ENCODE peak calls at places on chromosomes 5 and 9, in eight cellular contexts. L is mammary epithelial cell, T is sigmoid colon, C is GM10248, O is H9, X is stomach, P is astrocyte of the spinal cord, G is choroid plexus epithelial cell. W is an unnamed sample.

GRCh38 chr5:113062869-113063508 is 86.4 kb downstream of the DCP2 start:
- DNase-seq in L (no peak), O (peak), G (no peak), C (no peak), T (no peak), P (no peak), X (no peak), W (no peak)

GRCh38 chr5:29800752-29801151 is 1392.7 kb upstream of the CDH6 start:
- DNase-seq in T (no peak), X (no peak), O (no peak), L (no peak), G (no peak), P (no peak), C (no peak), W (no peak)

GRCh38 chr9:16115994-16116393 is 563.2 kb downstream of the CCDC171 start:
- DNase-seq in C (no peak), L (no peak), X (no peak), O (no peak), P (no peak), G (no peak), T (no peak), W (no peak)

GRCh38 chr9:22129134-22129533 is 120.0 kb upstream of the CDKN2B start:
- DNase-seq in P (no peak), G (peak), T (no peak), C (no peak), X (no peak), L (no peak), O (no peak), W (no peak)

GRCh38 chr5:78779771-78780616 is 131.4 kb upstream of the LHFPL2 start:
- DNase-seq in C (no peak), T (no peak), G (peak), P (peak), O (no peak), L (peak), X (no peak), W (peak)

GRCh38 chr5:55821731-55822512 is 29.2 kb upstream of the IL31RA start:
- DNase-seq in P (peak), O (peak), C (peak), G (peak), T (no peak), L (no peak), X (peak), W (no peak)

GRCh38 chr9:38228331-38229122 is 159.5 kb upstream of the SHB start:
- DNase-seq in P (no peak), C (no peak), L (no peak), T (no peak), O (no peak), G (no peak), X (no peak), W (no peak)

GRCh38 chr9:115015018-115015635 is 84.7 kb upstream of the TNFSF8 start:
- DNase-seq in T (no peak), C (no peak), L (peak), O (peak), X (peak), P (peak), G (peak), W (peak)

GRCh38 chr9:110532908-110533665 is 46.5 kb downstream of the SVEP1 start:
- DNase-seq in T (no peak), G (no peak), O (no peak), X (no peak), C (no peak), L (no peak), P (no peak), W (no peak)

GRCh38 chr9:122396622-122397148 is 25.9 kb downstream of the PTGS1 start:
- DNase-seq in P (no peak), C (no peak), T (no peak), L (no peak), O (no peak), X (no peak), G (no peak), W (peak)

GRCh38 chr9:96556701-96557461 is 62.8 kb downstream of the CDC14B start:
- DNase-seq in L (no peak), X (no peak), G (peak), T (no peak), C (no peak), P (no peak), O (no peak), W (no peak)

GRCh38 chr5:93320920-93321319 is 260.1 kb downstream of the NR2F1-AS1 start:
- DNase-seq in O (no peak), X (no peak), P (no peak), T (no peak), C (no peak), L (no peak), G (no peak), W (no peak)

GRCh38 chr5:93570294-93571110 is 10.5 kb downstream of the NR2F1-AS1 start:
- DNase-seq in C (no peak), L (no peak), O (peak), X (no peak), T (no peak), G (peak), P (peak), W (no peak)

GRCh38 chr5:17355585-17356346 is 138.3 kb downstream of the BASP1 start:
- DNase-seq in T (no peak), P (peak), G (peak), O (no peak), X (no peak), L (peak), C (no peak), W (peak)

GRCh38 chr9:127368852-127369402 is 28.0 kb upstream of the SLC2A8 start:
- DNase-seq in T (no peak), G (no peak), X (no peak), L (no peak), P (no peak), O (no peak), C (no peak), W (no peak)
- TF ChIP-seq CTCF in T (no peak), G (no peak), X (no peak), L (no peak), P (no peak), O (no peak), C (no peak), W (no peak)

DNA sequence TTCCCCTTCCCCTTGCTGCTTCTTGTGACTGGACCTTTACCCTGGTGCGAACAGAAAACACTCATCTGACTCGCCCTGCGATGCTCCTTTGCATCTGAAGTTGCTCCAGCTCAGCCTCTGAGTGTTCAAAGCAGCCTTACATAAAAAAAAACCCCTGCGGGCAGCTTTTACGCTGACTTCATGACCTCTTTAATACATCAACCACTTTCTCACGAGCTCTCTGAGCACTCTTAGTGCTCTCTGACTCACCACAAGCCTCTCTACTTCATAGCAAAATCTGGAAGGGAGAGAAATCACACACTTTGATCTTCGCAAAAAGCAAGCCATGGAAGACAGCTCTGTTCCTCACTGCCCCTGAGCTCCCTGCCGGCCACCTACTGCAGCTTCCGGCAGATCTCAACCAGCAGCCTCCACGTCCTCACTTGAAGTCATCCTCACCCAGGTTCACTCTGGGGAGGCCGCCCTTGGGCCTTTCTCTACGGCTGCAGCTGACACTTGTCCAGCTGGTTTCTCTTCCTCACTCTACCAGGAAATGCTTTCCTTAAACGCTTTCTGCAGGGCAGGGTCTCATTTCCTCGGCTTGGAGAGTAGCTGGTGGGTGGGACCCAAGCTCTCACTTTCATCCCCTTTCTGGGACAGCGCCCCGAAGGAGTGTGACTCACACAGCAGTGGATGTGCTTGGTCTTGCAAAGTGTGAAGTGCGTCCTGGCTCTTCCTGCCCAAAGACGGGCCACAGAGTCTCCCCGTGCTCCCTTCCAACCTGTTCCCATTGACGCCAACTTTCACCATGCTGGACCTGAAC is 5.3 kb downstream of the SLC34A1 start:
- DNase-seq in P (peak), T (no peak), G (peak), X (no peak), O (peak), C (peak), L (peak), W (peak)
- TF ChIP-seq CTCF in P (no peak), T (no peak), G (peak), X (no peak), O (no peak), C (no peak), L (no peak), W (no peak)

DNA sequence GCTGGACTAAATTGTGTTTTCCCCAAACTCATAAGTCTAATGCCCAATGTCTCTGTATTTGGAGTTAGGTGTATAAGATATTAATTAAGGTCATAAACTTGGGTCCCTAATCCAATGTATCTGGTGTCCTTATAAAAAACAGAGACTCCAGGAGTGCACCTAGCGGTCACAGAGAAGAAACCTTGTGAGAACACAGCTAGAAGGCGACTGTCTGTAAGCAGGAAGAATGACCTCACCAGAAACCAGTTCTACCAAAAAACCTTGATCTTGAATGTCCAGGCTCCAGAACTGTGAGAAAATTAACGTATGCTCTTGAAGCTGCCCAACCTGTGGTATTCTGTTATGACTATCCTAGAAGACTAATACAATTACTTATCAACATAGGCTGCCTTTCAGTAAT is 591.7 kb upstream of the PTPRD start:
- DNase-seq in G (no peak), T (no peak), P (no peak), X (no peak), O (no peak), C (no peak), L (no peak), W (peak)
- TF ChIP-seq CTCF in G (no peak), T (no peak), P (no peak), X (no peak), O (no peak), C (no peak), L (no peak), W (no peak)

DNA sequence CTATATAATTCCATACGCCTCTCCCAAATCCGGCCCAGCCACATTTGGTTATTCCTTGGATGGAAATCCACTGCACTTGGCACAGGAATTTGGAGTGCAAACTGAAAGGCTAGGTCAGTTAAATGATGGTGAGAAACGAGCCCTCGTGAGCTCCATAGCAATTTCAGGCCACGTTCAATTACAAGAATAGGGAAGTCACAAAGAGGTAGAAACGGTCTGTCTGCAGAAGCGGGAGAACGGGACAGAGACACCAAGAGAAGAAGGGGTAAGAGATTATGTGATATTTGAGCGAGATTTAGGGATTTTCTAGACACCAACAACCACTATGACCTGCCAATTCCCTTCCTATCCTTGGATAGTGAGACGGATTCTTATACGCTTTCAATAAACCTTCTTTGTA is 118.6 kb downstream of the ZNF608 start:
- DNase-seq in X (no peak), L (no peak), P (no peak), O (no peak), G (no peak), C (no peak), T (no peak), W (no peak)
- TF ChIP-seq CTCF in X (no peak), L (no peak), P (no peak), O (no peak), G (no peak), C (no peak), T (no peak), W (no peak)

DNA sequence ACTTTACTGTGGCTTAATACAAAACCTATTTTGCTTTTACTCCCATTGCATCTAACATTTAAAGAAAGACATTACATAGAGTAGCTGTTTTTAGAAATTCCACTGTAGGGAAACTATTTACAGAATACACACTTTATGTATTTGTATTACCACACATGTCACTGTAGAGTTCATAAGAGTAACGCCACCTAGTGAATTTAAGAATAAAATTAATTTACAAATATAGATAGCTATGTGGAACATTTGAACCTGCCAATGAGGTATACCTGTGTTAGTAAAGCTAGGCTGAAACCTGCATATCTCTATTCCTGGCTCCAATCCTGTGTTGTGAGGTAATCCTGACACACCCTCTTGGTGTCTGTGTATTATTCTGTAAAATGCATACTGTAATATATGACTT is 234.4 kb downstream of the MAST4 start:
- DNase-seq in L (peak), G (no peak), O (no peak), P (peak), X (no peak), C (no peak), T (no peak), W (peak)
- TF ChIP-seq CTCF in L (no peak), G (peak), O (no peak), P (no peak), X (no peak), C (no peak), T (no peak), W (peak)

DNA sequence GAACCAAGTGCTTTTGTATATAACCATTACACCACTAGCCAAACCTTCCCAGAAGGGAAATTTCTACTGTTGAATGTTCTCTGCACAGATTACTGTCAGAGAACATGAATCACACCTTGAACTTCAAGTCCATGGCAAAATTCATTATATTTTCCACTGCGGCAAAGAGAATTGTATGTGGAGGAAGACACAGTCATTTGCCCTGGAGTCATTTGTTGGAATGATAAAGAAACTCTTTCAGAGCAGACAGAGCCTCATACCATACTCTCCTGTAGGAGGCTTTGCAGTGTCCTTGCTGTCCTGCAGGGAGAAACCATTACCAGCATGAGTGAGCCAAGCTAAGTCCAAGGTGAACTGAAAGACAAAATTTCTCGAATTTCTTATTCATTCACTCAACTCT is 369.0 kb downstream of the ARHGEF28 start:
- DNase-seq in T (no peak), L (peak), G (peak), O (no peak), X (no peak), P (no peak), C (no peak), W (peak)
- TF ChIP-seq CTCF in T (no peak), L (peak), G (peak), O (peak), X (no peak), P (no peak), C (no peak), W (no peak)

GRCh38 chr5:179623001-179623905 is at the start of gene HNRNPH1:
- DNase-seq in O (peak), G (peak), X (peak), P (peak), T (peak), L (peak), C (peak), W (peak)
- TF ChIP-seq CTCF in O (no peak), G (no peak), X (no peak), P (no peak), T (no peak), L (no peak), C (no peak), W (no peak)

GRCh38 chr9:28853487-28853886 is 1280.2 kb upstream of the C9orf72 start:
- DNase-seq in C (no peak), P (no peak), T (no peak), X (no peak), O (peak), L (no peak), G (no peak), W (no peak)

DNA sequence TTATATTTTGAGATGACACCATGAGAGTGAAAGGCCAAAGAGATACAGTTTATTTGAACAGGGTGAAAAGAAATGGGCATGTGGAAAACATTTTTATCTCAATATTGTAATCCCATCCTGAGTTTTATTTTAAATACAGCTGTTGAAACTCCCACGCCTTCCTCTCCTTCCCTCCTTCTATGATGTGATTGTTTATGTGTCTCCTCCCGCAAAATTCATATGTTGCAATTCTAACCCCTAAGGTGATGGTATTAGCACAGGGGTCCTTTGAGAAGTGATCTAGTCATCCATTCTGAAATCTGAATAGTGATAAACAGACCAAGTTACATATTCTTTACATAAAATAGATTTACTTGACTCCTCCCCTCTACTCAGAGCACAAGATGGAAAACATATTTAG is 1275.4 kb upstream of the C9orf72 start:
- DNase-seq in X (no peak), T (no peak), L (no peak), C (no peak), G (peak), O (no peak), P (no peak), W (no peak)
- TF ChIP-seq CTCF in X (no peak), T (no peak), L (no peak), C (no peak), G (no peak), O (no peak), P (no peak), W (no peak)

GRCh38 chr5:168104811-168105481 is 186.5 kb upstream of the WWC1 start:
- DNase-seq in L (no peak), X (no peak), G (peak), O (peak), C (no peak), T (no peak), P (peak), W (no peak)
- TF ChIP-seq CTCF in L (no peak), X (no peak), G (peak), O (peak), C (no peak), T (no peak), P (peak), W (no peak)

W was measured in PC-3.